ENCODE peak calls at places on chromosomes 1 and 21, in ten cellular contexts. E is tibial artery, Y is GM10248, P is progenitor cell of endocrine pancreas, D is cardiac muscle cell, O is brain microvascular endothelial cell, S is WTC11, I is AG09319, G is mucosa of descending colon, N is RWPE1. R is an unnamed sample.

GRCh38 chr1:16076871-16077250 is 3.4 kb upstream of the FAM131C start:
- DNase-seq in I (peak; percentile 72), S (no peak), N (peak; percentile 76), E (no peak), P (no peak), D (no peak), O (no peak), Y (no peak), G (no peak), R (no peak)

GRCh38 chr1:151156515-151156819 is at the start of gene TNFAIP8L2:
- DNase-seq in D (no peak), E (no peak), Y (peak; percentile 73), S (peak; percentile 43), I (no peak), O (no peak), G (peak; percentile 88), N (no peak), P (no peak), R (peak; percentile 58)

GRCh38 chr1:199736646-199737045 is 290.9 kb upstream of the NR5A2 start:
- DNase-seq in N (no peak), O (no peak), Y (no peak), S (no peak), G (no peak), D (no peak), I (no peak), E (no peak), P (no peak), R (no peak)

GRCh38 chr1:94723899-94724298 is 96.3 kb upstream of the SLC44A3 start:
- DNase-seq in D (no peak), I (no peak), S (no peak), O (no peak), Y (no peak), G (no peak), N (no peak), P (no peak), E (no peak), R (no peak)

GRCh38 chr1:202880062-202880461 is 8.9 kb downstream of the RABIF start:
- DNase-seq in D (no peak), P (no peak), E (no peak), N (no peak), O (no peak), I (no peak), G (no peak), S (no peak), Y (no peak), R (no peak)

GRCh38 chr1:80776286-80776685 is 1024.4 kb upstream of the ADGRL2 start:
- DNase-seq in Y (no peak), D (no peak), O (no peak), I (no peak), S (no peak), G (no peak), E (no peak), N (no peak), P (no peak), R (no peak)

GRCh38 chr1:59484090-59484489 is 187.2 kb downstream of the FGGY start:
- DNase-seq in Y (no peak), I (peak; percentile 46), N (peak; percentile 85), E (no peak), O (peak; percentile 85), D (no peak), P (no peak), S (no peak), G (no peak), R (no peak)

GRCh38 chr1:9601942-9602793 is 13.5 kb downstream of the TMEM201 start:
- DNase-seq in E (no peak), N (no peak), S (no peak), G (peak; percentile 42), O (no peak), Y (no peak), D (no peak), P (no peak), I (no peak), R (no peak)

GRCh38 chr1:27332536-27333281 is 9.1 kb upstream of the SYTL1 start:
- DNase-seq in O (no peak), G (no peak), S (peak; percentile 80), I (no peak), D (peak; percentile 75), E (no peak), Y (peak; percentile 77), P (peak; percentile 45), N (no peak), R (peak; percentile 65)

DNA sequence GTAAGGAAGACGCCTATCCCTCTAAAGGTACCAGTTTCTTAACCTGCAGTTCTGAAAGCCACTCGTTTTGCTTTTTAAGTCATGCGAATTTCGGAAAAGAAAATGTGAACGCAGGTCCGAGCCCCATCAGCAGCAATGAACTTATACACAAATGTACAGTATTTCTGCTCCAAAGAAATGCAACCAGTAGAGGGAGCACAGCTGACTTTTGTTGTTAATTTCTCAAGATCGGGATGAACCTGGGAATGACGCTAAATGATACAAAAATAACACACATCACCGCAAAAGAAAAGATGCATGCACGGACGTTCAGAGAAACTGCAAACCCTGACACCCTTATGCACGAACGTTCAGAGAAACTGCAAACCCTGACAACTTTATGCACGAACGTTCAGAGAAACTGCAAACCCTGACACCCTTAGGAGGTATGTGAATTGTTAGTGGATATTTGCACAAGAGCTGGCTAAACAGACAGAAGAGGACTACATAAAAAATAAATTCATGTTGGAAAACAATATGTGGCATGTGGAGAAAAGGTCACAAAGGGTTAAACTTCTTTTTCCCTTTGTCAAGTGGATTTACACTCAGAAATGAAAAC is 3.5 kb upstream of the TIAM1 start:
- DNase-seq in G (no peak), D (peak; percentile 23), N (peak; percentile 51), S (no peak), I (no peak), O (peak; percentile 53), Y (no peak), E (no peak), P (no peak), R (no peak)
- TF ChIP-seq CTCF in G (no peak), D (peak; percentile 68), N (peak; percentile 78), S (no peak), I (peak; percentile 49), O (peak; percentile 72), Y (peak; percentile 26), E (no peak), P (peak; percentile 63), R (no peak)

DNA sequence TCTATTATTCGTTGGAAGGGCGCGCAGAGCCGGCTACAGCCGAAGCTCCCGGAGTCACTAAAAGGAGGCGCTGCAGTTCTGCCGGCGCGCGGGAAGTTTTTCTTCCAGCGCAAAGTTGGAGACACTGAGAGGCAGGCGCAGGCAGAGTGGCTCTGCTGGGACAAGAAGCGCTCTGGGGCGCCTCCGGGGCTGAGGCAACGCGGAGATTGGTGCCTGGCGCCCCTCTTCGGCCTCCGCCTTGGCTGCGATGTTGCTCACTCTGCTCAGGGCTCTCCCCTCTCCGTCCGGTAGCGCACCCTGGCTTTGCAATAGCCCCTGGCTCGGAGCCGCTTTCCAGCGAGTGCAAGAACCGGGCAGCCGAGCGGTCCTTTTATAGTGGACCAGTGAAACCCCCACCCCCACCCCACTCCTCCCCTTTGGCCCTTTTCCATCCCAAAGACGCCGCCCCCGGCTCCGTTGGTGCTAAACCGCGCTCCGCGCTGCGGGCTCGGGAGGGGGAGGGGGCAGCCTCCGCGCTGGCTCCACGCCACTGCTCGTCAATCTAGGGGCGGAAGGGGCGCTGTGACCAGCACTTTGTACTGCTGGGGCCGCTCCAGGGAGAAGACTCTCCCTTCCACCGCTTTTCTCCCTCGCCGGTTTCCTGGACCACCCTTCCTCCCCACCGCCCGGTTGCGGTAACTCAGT is at the start of gene ADAMTS1:
- DNase-seq in O (peak; percentile 75), I (peak; percentile 89), E (peak; percentile 97), D (peak; percentile 95), P (peak; percentile 80), S (peak; percentile 88), G (peak; percentile 84), Y (no peak), N (peak; percentile 50), R (peak; percentile 61)
- TF ChIP-seq CTCF in O (peak; percentile 28), I (peak; percentile 13), E (no peak), D (peak; percentile 2), P (peak; percentile 50), S (no peak), G (no peak), Y (no peak), N (no peak), R (no peak)

GRCh38 chr1:247291161-247291560 is 35.3 kb downstream of the VN1R5 start:
- DNase-seq in E (peak; percentile 28), I (no peak), O (no peak), Y (no peak), N (no peak), P (no peak), D (no peak), S (no peak), G (no peak), R (no peak)

GRCh38 chr1:247288341-247288740 is 32.5 kb downstream of the VN1R5 start:
- DNase-seq in Y (no peak), E (peak; percentile 15), D (no peak), P (no peak), I (no peak), N (no peak), G (no peak), O (no peak), S (no peak), R (no peak)

GRCh38 chr1:247290576-247290975 is 34.7 kb downstream of the VN1R5 start:
- DNase-seq in S (no peak), E (no peak), N (no peak), P (no peak), Y (no peak), G (no peak), I (no peak), O (no peak), D (no peak), R (no peak)

GRCh38 chr1:247286134-247286670 is 30.3 kb downstream of the VN1R5 start:
- DNase-seq in O (no peak), D (no peak), P (no peak), G (no peak), E (no peak), N (no peak), Y (no peak), S (no peak), I (no peak), R (no peak)

DNA sequence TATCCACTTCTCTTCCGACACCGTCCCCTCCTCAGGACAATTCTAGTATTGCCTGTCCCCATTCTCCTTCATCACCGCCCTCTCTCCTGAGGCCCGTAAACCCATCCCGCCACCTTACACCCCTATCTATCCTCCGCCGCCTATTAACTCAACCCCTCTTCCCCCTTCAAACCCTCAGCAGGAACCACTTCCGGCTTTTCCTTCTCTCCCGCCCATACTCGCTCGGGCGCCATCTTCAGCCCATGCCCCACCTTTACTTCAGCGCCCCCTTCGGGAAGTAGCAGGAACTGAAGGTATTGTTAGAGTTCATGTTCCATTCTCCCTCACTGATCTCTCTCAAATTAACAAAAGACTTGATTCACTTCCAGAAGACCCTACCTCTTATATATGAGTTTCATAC is 31.6 kb downstream of the VN1R5 start:
- DNase-seq in S (peak; percentile 72), G (no peak), I (no peak), P (no peak), D (no peak), O (no peak), N (no peak), E (peak; percentile 6), Y (no peak), R (no peak)
- TF ChIP-seq CTCF in S (peak; percentile 70), G (no peak), I (no peak), P (no peak), D (no peak), O (peak; percentile 5), N (no peak), E (no peak), Y (no peak), R (no peak)

DNA sequence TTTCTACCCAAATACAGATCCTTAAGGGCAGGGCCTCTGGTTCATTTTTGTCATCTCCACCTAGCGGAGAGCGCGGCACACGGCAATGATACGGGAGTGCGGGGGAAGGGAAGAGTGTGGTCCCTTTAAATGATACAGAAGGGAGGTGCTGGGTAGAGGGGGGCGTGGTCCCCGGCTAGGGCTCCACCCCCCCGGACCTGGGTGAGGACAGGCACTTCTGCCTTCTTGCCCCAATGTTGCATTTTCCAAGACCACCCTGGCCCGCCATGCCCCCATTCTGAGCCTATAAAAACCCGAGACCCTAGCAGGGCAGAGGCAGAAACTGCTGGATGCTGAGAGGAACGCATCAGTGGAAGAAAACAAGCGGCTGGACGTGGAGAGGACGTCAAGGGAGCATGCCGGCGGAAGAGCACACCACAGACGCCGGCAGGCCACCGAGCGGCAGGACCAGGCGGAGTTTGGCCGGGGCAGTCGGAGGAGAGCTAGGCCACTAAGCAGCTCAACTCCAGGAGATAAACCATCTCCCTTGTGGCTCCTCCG is 30.0 kb downstream of the LRRC3 start:
- DNase-seq in G (no peak), E (no peak), D (peak; percentile 74), Y (no peak), P (no peak), N (no peak), I (no peak), S (peak; percentile 82), O (no peak), R (no peak)
- TF ChIP-seq CTCF in G (no peak), E (no peak), D (no peak), Y (peak; percentile 32), P (peak; percentile 49), N (no peak), I (no peak), S (no peak), O (peak; percentile 15), R (no peak)